ENCODE peak calls at places on chromosomes 6 and 20, in eight cellular contexts. R is naive thymus-derived CD4-positive, alpha-beta T cell; U is mucosa of descending colon; G is RWPE2; Z is left lung; M is aorta; J is K562; O is body of pancreas. A is an unnamed sample.

GRCh38 chr20:19696620-19697019 is 61.4 kb upstream of the RIN2 start:
- ATAC-seq in M (no peak), Z (no peak), R (no peak), O (no peak), U (no peak), J (no peak), G (no peak), A (no peak)

GRCh38 chr6:26311012-26311384 is 54.0 kb upstream of the BTN3A2 start:
- ATAC-seq in G (no peak), M (peak; percentile 58), R (no peak), Z (peak; percentile 18), U (no peak), J (peak; percentile 36), O (no peak), A (no peak)

GRCh38 chr6:148492654-148493290 is 150.1 kb downstream of the SASH1 start:
- ATAC-seq in J (no peak), O (no peak), R (no peak), M (no peak), U (no peak), Z (no peak), G (no peak), A (peak; percentile 24)

GRCh38 chr20:17936791-17937687 is 31.6 kb downstream of the SNX5 start:
- ATAC-seq in J (no peak), O (peak; percentile 16), Z (peak; percentile 29), R (no peak), M (peak; percentile 78), U (peak; percentile 27), G (no peak), A (peak; percentile 80)

GRCh38 chr6:106425382-106425781 is 64.9 kb downstream of the CRYBG1 start:
- ATAC-seq in R (no peak), M (no peak), G (no peak), Z (no peak), U (no peak), J (no peak), O (no peak), A (no peak)

GRCh38 chr6:150395388-150396009 is 26.7 kb downstream of the IYD start:
- ATAC-seq in G (peak; percentile 91), R (peak; percentile 66), Z (peak; percentile 83), M (no peak), J (peak; percentile 99), O (peak; percentile 72), U (peak; percentile 85), A (no peak)

GRCh38 chr6:134464690-134465411 is 146.9 kb upstream of the SGK1 start:
- ATAC-seq in R (no peak), M (no peak), U (peak; percentile 29), O (no peak), J (no peak), G (peak; percentile 77), Z (no peak), A (no peak)

GRCh38 chr6:119179842-119180241 is 101.4 kb upstream of the FAM184A start:
- ATAC-seq in J (no peak), M (no peak), O (no peak), U (no peak), R (no peak), G (no peak), Z (no peak), A (no peak)

GRCh38 chr20:62494537-62494936 is 18.7 kb upstream of the GATA5 start:
- ATAC-seq in J (peak; percentile 11), M (no peak), R (no peak), U (no peak), G (no peak), Z (no peak), O (no peak), A (no peak)

GRCh38 chr20:23302801-23303200 is 47.8 kb upstream of the NXT1 start:
- ATAC-seq in O (no peak), U (no peak), R (no peak), G (no peak), Z (peak; percentile 34), M (no peak), J (no peak), A (no peak)

GRCh38 chr6:45637056-45637455 is 259.3 kb upstream of the SUPT3H start:
- ATAC-seq in G (no peak), M (no peak), U (no peak), Z (no peak), O (no peak), J (no peak), R (no peak), A (no peak)

GRCh38 chr20:48025061-48025515 is 239.8 kb upstream of the SULF2 start:
- ATAC-seq in Z (peak; percentile 78), U (peak; percentile 59), J (peak; percentile 33), R (no peak), G (peak; percentile 96), M (peak; percentile 60), O (no peak), A (peak; percentile 57)

GRCh38 chr6:13011612-13012146 is 295.1 kb downstream of the PHACTR1 start:
- ATAC-seq in J (no peak), U (peak; percentile 52), M (no peak), G (no peak), O (no peak), R (no peak), Z (no peak), A (no peak)

GRCh38 chr6:41780623-41781301 is at the start of gene PRICKLE4:
- ATAC-seq in G (peak; percentile 42), J (peak; percentile 65), R (no peak), M (peak; percentile 68), Z (peak; percentile 63), O (peak; percentile 49), U (peak; percentile 43), A (peak; percentile 5)

GRCh38 chr6:42378125-42378524 is 73.6 kb downstream of the TRERF1 start:
- ATAC-seq in R (peak; percentile 73), J (no peak), U (peak; percentile 21), G (no peak), O (no peak), M (no peak), Z (no peak), A (no peak)

GRCh38 chr6:2810092-2810671 is 31.5 kb downstream of the SERPINB1 start:
- ATAC-seq in O (peak; percentile 77), Z (peak; percentile 92), J (peak; percentile 40), U (peak; percentile 91), M (no peak), R (peak; percentile 42), G (peak; percentile 94), A (no peak)

DNA sequence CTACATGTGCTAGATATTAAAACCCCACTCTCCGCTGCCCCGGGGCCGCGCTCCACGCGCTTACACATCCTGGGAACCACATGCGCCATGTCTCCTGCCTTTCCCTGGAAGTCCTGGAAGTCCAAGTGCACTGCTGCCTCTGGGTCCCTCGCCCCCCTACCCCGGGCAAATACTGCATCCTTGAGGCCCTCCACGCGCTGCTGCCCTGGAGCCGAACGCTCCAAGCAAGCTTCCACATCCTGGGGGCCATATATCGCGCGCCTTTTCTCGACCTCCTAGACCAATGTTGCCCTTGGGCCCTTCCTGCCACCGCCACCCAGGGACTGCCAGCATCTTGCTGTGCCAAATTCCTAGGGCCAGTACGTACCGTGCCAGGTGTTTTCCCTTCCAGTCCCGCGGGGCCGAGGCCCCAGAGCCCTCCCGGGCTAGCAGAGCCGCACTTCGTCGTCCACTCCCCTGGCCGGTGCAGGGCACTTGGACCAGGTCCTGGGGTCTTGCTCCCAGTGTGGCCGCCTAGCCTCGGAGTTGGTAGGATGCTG is 779 bp upstream of the KCNG1 start:
- ATAC-seq in Z (no peak), M (no peak), U (no peak), O (peak; percentile 65), G (no peak), J (no peak), R (no peak), A (no peak)
- H3K4me3 ChIP-seq in Z (no peak overlapping the region), M (no peak overlapping the region), U (no peak overlapping the region), O (no peak overlapping the region), G (peak overlapping the region; percentile 59), J (no peak overlapping the region), R (no peak overlapping the region), A (peak overlapping the region; percentile 51)

GRCh38 chr20:2559641-2560040 is 23.3 kb downstream of the TMC2 start:
- ATAC-seq in R (no peak), Z (no peak), O (no peak), J (no peak), G (no peak), M (no peak), U (no peak), A (no peak)

GRCh38 chr20:2563116-2563515 is 26.7 kb downstream of the TMC2 start:
- ATAC-seq in G (no peak), O (no peak), J (peak; percentile 22), U (no peak), R (no peak), Z (no peak), M (no peak), A (no peak)

GRCh38 chr20:2557873-2558580 is 21.7 kb downstream of the TMC2 start:
- ATAC-seq in G (no peak), O (no peak), M (no peak), Z (no peak), J (no peak), R (no peak), U (no peak), A (no peak)

GRCh38 chr20:2558581-2559301 is 22.4 kb downstream of the TMC2 start:
- ATAC-seq in U (peak; percentile 9), J (no peak), G (peak; percentile 10), Z (no peak), R (no peak), M (peak; percentile 33), O (no peak), A (no peak)
- H3K4me3 ChIP-seq in U (no peak overlapping the region), J (no peak overlapping the region), G (no peak overlapping the region), Z (no peak overlapping the region), R (no peak overlapping the region), M (no peak overlapping the region), O (no peak overlapping the region), A (no peak overlapping the region)

DNA sequence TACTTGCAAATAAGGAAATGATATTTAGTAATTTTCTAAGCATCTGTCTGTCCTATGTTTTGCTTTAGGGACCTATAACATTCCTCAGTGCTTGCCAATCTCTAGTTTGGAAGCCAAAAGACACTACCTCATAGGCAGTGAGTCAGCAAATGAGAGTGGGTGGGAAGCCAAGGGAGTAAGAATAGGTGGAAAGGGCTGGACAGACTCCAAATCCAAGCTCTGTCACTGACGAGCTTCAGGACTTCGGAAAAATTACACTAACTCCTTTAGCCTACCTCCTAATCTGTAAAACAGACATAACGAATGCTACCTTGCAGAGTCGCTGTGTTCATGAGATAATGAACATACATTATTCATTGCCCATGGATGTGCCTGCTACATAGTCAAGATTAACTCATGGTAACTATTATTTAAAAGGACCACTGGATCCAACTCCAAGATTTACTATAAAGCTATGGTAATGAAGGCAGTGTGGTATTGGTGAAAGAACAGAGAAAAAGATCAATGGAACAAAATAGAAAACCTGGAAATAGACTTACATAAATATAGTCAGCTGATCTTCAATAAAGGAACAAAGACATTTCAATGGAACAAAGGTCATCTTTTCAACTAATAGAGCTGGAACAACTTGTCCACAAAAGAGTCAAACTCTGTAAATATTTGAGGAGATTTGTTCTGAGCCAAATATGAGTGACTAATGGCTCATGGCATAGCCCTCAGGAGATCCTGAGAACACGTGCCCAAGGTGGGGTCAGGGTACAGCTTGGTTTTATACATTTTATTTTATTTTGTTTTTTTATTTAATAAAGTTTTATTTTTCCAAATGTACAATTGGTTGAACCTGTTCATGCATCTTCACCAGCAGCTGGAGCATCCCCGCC is 64.1 kb downstream of the FAM50B start:
- ATAC-seq in O (peak; percentile 93), J (peak; percentile 86), G (peak; percentile 81), Z (peak; percentile 77), R (no peak), U (peak; percentile 80), M (peak; percentile 91), A (peak; percentile 94)
- H3K4me3 ChIP-seq in O (no peak overlapping the region), J (no peak overlapping the region), G (no peak overlapping the region), Z (no peak overlapping the region), R (no peak overlapping the region), U (no peak overlapping the region), M (no peak overlapping the region), A (no peak overlapping the region)

DNA sequence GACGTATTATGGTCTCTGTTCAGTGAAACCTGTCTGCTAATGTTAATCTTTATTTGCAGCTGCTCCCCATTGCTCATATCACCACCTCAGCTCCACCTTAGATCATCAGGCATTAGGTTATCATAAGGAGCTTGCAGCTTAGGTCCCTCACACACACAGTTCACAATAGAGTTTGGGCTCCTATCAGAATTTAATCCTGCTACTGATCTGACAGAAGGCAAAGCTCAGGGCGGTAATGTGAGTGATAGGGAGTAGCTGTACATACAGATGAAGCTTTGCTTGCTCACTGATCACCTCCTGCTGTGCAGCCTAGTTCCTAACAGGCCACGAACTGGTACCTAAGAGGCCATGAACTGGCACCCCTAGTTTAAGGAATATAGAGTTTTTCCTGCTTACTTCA is 989.7 kb downstream of the EYS start:
- ATAC-seq in U (no peak), O (no peak), G (no peak), R (no peak), M (no peak), J (no peak), Z (no peak), A (no peak)
- H3K4me3 ChIP-seq in U (no peak overlapping the region), O (no peak overlapping the region), G (no peak overlapping the region), R (no peak overlapping the region), M (no peak overlapping the region), J (no peak overlapping the region), Z (no peak overlapping the region), A (no peak overlapping the region)

A was measured in gastroesophageal sphincter.